ENCODE peak calls at places on chromosomes 12 and 14, in six cellular contexts. E is occipital lobe; M is stimulated activated CD8-positive, alpha-beta memory T cell treated with anti-CD3 and anti-CD28 coated beads, Interleukin-2, amount 100 ng/mL, for 1 hour; C is nephron progenitor cell; I is effector memory CD4-positive, alpha-beta T cell; Y is iPS-NIHi11. N is an unnamed sample.

GRCh38 chr14:100547633-100548294 is 39.5 kb downstream of the BEGAIN start:
- DNase-seq in E (no peak), M (no peak), C (no peak), I (peak; percentile 63), Y (no peak), N (no peak)

GRCh38 chr12:72368298-72368697 is 96.1 kb downstream of the TRHDE start:
- DNase-seq in E (no peak), M (no peak), C (no peak), I (no peak), Y (no peak), N (no peak)

GRCh38 chr12:110639336-110640178 is 25.6 kb downstream of the TCTN1 start:
- DNase-seq in E (peak; percentile 14), M (no peak), C (no peak), I (no peak), Y (no peak), N (peak; percentile 87)

GRCh38 chr12:66636771-66637170 is 42.1 kb downstream of the GRIP1 start:
- DNase-seq in E (peak; percentile 38), M (no peak), C (peak; percentile 9), I (no peak), Y (no peak), N (no peak)

GRCh38 chr14:91154851-91155625 is 41.2 kb downstream of the DGLUCY start:
- DNase-seq in E (no peak), M (peak; percentile 14), C (peak; percentile 9), I (no peak), Y (no peak), N (peak; percentile 50)

GRCh38 chr12:71472441-71472911 is 32.9 kb downstream of the LGR5 start:
- DNase-seq in E (no peak), M (no peak), C (no peak), I (no peak), Y (no peak), N (peak; percentile 79)

GRCh38 chr14:104388631-104389325 is 190.8 kb upstream of the C14orf180 start:
- DNase-seq in E (no peak), M (no peak), C (no peak), I (no peak), Y (no peak), N (no peak)

GRCh38 chr14:64421166-64421565 is 33.0 kb downstream of the MTHFD1 start:
- DNase-seq in E (peak; percentile 4), M (no peak), C (no peak), I (no peak), Y (no peak), N (peak; percentile 73)

GRCh38 chr12:2080604-2081003 is 27.8 kb downstream of the CACNA1C start:
- DNase-seq in E (no peak), M (no peak), C (no peak), I (no peak), Y (no peak), N (no peak)

GRCh38 chr12:67651380-67651695 is 2.8 kb downstream of the DYRK2 start:
- DNase-seq in E (no peak), M (no peak), C (no peak), I (no peak), Y (no peak), N (peak; percentile 41)

GRCh38 chr12:132163041-132163910 is 19.0 kb downstream of the NOC4L start:
- DNase-seq in E (no peak), M (no peak), C (no peak), I (no peak), Y (no peak), N (no peak)

GRCh38 chr14:70045715-70046535 is 142.8 kb downstream of the SLC8A3 start:
- DNase-seq in E (peak; percentile 49), M (no peak), C (peak; percentile 74), I (no peak), Y (peak; percentile 84), N (peak; percentile 66)

GRCh38 chr12:132277374-132277801 is 52.0 kb downstream of the GALNT9 start:
- DNase-seq in E (no peak), M (no peak), C (no peak), I (no peak), Y (no peak), N (no peak)

GRCh38 chr14:90703841-90704240 is 112.4 kb downstream of the TTC7B start:
- DNase-seq in E (no peak), M (no peak), C (no peak), I (no peak), Y (no peak), N (no peak)

GRCh38 chr12:41339784-41340183 is 151.7 kb downstream of the PDZRN4 start:
- DNase-seq in E (no peak), M (no peak), C (no peak), I (no peak), Y (no peak), N (no peak)

GRCh38 chr14:31990959-31991541 is 86.1 kb upstream of the ARHGAP5 start:
- DNase-seq in E (no peak), M (no peak), C (no peak), I (no peak), Y (no peak), N (peak; percentile 62)

GRCh38 chr14:77825895-77826519 is 26.1 kb downstream of the ADCK1 start:
- DNase-seq in E (no peak), M (no peak), C (no peak), I (no peak), Y (no peak), N (no peak)

N was measured in HCEC 1CT.